ENCODE peak calls at places on chromosome 3, in five cellular contexts. Y is SHP77, T is LHCN-M2, R is GM23248, P is HCT116. E is an unnamed sample.

GRCh38 chr3:136334209-136334608 is 84.1 kb downstream of the PCCB start:
- DNase-seq in Y (no peak), T (no peak), R (peak; percentile 66), P (no peak), E (no peak)

GRCh38 chr3:188539631-188540194 is 385.8 kb downstream of the LPP start:
- DNase-seq in Y (no peak), T (no peak), R (no peak), P (no peak), E (no peak)

GRCh38 chr3:12350151-12350813 is 61.4 kb downstream of the PPARG start:
- DNase-seq in Y (no peak), T (peak; percentile 58), R (no peak), P (no peak), E (no peak)

GRCh38 chr3:117035785-117036184 is 326.2 kb downstream of the TUSC7 start:
- DNase-seq in Y (peak; percentile 31), T (peak; percentile 15), R (peak; percentile 33), P (no peak), E (no peak)

GRCh38 chr3:128426128-128426921 is 40.4 kb downstream of the DNAJB8 start:
- DNase-seq in Y (peak; percentile 38), T (no peak), R (peak; percentile 69), P (no peak), E (no peak)

GRCh38 chr3:184177767-184178306 is 3.2 kb downstream of the AP2M1 start:
- DNase-seq in Y (no peak), T (no peak), R (no peak), P (no peak), E (no peak)

GRCh38 chr3:71104090-71104489 is 479.4 kb downstream of the FOXP1 start:
- DNase-seq in Y (no peak), T (peak; percentile 88), R (peak; percentile 84), P (no peak), E (peak; percentile 87)

GRCh38 chr3:169387751-169388696 is 275.5 kb downstream of the MECOM start:
- DNase-seq in Y (no peak), T (no peak), R (peak; percentile 22), P (no peak), E (no peak)

GRCh38 chr3:152148579-152148978 is 120.2 kb upstream of the MBNL1 start:
- DNase-seq in Y (no peak), T (no peak), R (no peak), P (no peak), E (no peak)

GRCh38 chr3:101676765-101677435 is at the start of gene ZBTB11:
- DNase-seq in Y (no peak), T (peak; percentile 100), R (peak; percentile 99), P (peak; percentile 100), E (peak; percentile 98)